ENCODE peak calls at places on chromosomes 16 and 17, in eight cellular contexts. One of them, this sample, is unnamed. For H3K9me3, the result is how much of the 10 kb centered on the place peaks cover.

GRCh38 chr17:7391307-7391706 is 3.0 kb downstream of the PLSCR3 start:
- DNase-seq in NT2/D1: no peak
- DNase-seq in right lobe of liver: no peak
- DNase-seq in pancreas: no peak
- DNase-seq in astrocyte: no peak
- DNase-seq in ovary: no peak
- DNase-seq in suprapubic skin: no peak
- DNase-seq in tibial artery: no peak
- DNase-seq in this sample: no peak

GRCh38 chr16:89730610-89731234 is 9.4 kb downstream of the ZNF276 start:
- DNase-seq in NT2/D1: no peak
- DNase-seq in right lobe of liver: no peak
- DNase-seq in pancreas: no peak
- DNase-seq in astrocyte: no peak
- DNase-seq in ovary: no peak
- DNase-seq in suprapubic skin: no peak
- DNase-seq in tibial artery: no peak
- DNase-seq in this sample: no peak

GRCh38 chr17:40602445-40603443 is 37.5 kb upstream of the CCR7 start:
- DNase-seq in NT2/D1: no peak
- DNase-seq in right lobe of liver: no peak
- DNase-seq in pancreas: no peak
- DNase-seq in astrocyte: no peak
- DNase-seq in ovary: no peak
- DNase-seq in suprapubic skin: no peak
- DNase-seq in tibial artery: no peak
- DNase-seq in this sample: peak

GRCh38 chr17:60154616-60155426 is 5.0 kb downstream of the CA4 start:
- DNase-seq in NT2/D1: no peak
- DNase-seq in right lobe of liver: no peak
- DNase-seq in pancreas: peak
- DNase-seq in astrocyte: peak
- DNase-seq in ovary: no peak
- DNase-seq in suprapubic skin: peak
- DNase-seq in tibial artery: peak
- DNase-seq in this sample: no peak

GRCh38 chr16:13168091-13168572 is 266.7 kb downstream of the SHISA9 start:
- DNase-seq in NT2/D1: no peak
- DNase-seq in right lobe of liver: no peak
- DNase-seq in pancreas: no peak
- DNase-seq in astrocyte: no peak
- DNase-seq in ovary: no peak
- DNase-seq in suprapubic skin: no peak
- DNase-seq in tibial artery: no peak
- DNase-seq in this sample: no peak

GRCh38 chr16:87201777-87202176 is 115.4 kb downstream of the C16orf95 start:
- DNase-seq in NT2/D1: no peak
- DNase-seq in right lobe of liver: no peak
- DNase-seq in pancreas: no peak
- DNase-seq in astrocyte: no peak
- DNase-seq in ovary: no peak
- DNase-seq in suprapubic skin: no peak
- DNase-seq in tibial artery: peak
- DNase-seq in this sample: no peak

GRCh38 chr16:48206594-48207242 is 37.4 kb upstream of the LONP2 start:
- DNase-seq in NT2/D1: peak
- DNase-seq in right lobe of liver: peak
- DNase-seq in pancreas: no peak
- DNase-seq in astrocyte: no peak
- DNase-seq in ovary: no peak
- DNase-seq in suprapubic skin: no peak
- DNase-seq in tibial artery: peak
- DNase-seq in this sample: no peak

GRCh38 chr16:17277981-17278381 is 192.8 kb downstream of the XYLT1 start:
- DNase-seq in NT2/D1: no peak
- DNase-seq in right lobe of liver: no peak
- DNase-seq in pancreas: peak
- DNase-seq in astrocyte: no peak
- DNase-seq in ovary: peak
- DNase-seq in suprapubic skin: no peak
- DNase-seq in tibial artery: no peak
- DNase-seq in this sample: no peak

GRCh38 chr16:50197582-50197981 is 44.5 kb downstream of the TENT4B start:
- DNase-seq in NT2/D1: no peak
- DNase-seq in right lobe of liver: no peak
- DNase-seq in pancreas: no peak
- DNase-seq in astrocyte: no peak
- DNase-seq in ovary: no peak
- DNase-seq in suprapubic skin: no peak
- DNase-seq in tibial artery: no peak
- DNase-seq in this sample: no peak

GRCh38 chr17:63689479-63689878 is 10.4 kb downstream of the LIMD2 start:
- DNase-seq in NT2/D1: no peak
- DNase-seq in right lobe of liver: no peak
- DNase-seq in pancreas: no peak
- DNase-seq in astrocyte: no peak
- DNase-seq in ovary: no peak
- DNase-seq in suprapubic skin: no peak
- DNase-seq in tibial artery: no peak
- DNase-seq in this sample: no peak

GRCh38 chr17:77649717-77650211 is 308.7 kb upstream of the TNRC6C start:
- DNase-seq in NT2/D1: no peak
- DNase-seq in right lobe of liver: no peak
- DNase-seq in pancreas: no peak
- DNase-seq in astrocyte: peak
- DNase-seq in ovary: no peak
- DNase-seq in suprapubic skin: peak
- DNase-seq in tibial artery: no peak
- DNase-seq in this sample: no peak

GRCh38 chr17:50141750-50142119 is 8.7 kb downstream of the PPP1R9B start:
- DNase-seq in NT2/D1: no peak
- DNase-seq in right lobe of liver: no peak
- DNase-seq in pancreas: no peak
- DNase-seq in astrocyte: no peak
- DNase-seq in ovary: no peak
- DNase-seq in suprapubic skin: no peak
- DNase-seq in tibial artery: no peak
- DNase-seq in this sample: no peak

GRCh38 chr16:50637716-50638602 is 43.2 kb downstream of the SNX20 start:
- DNase-seq in NT2/D1: no peak
- DNase-seq in right lobe of liver: no peak
- DNase-seq in pancreas: no peak
- DNase-seq in astrocyte: no peak
- DNase-seq in ovary: no peak
- DNase-seq in suprapubic skin: no peak
- DNase-seq in tibial artery: no peak
- DNase-seq in this sample: no peak

GRCh38 chr17:21272250-21272649 is 12.3 kb upstream of the MAP2K3 start:
- DNase-seq in NT2/D1: no peak
- DNase-seq in right lobe of liver: no peak
- DNase-seq in pancreas: no peak
- DNase-seq in astrocyte: no peak
- DNase-seq in ovary: no peak
- DNase-seq in suprapubic skin: no peak
- DNase-seq in tibial artery: no peak
- DNase-seq in this sample: no peak

GRCh38 chr17:76458580-76459490 is 5.9 kb upstream of the UBE2O start:
- DNase-seq in NT2/D1: peak
- DNase-seq in right lobe of liver: no peak
- DNase-seq in pancreas: peak
- DNase-seq in astrocyte: peak
- DNase-seq in ovary: peak
- DNase-seq in suprapubic skin: no peak
- DNase-seq in tibial artery: no peak
- DNase-seq in this sample: no peak

GRCh38 chr16:12253731-12254130 is 277.2 kb downstream of the SNX29 start:
- DNase-seq in NT2/D1: no peak
- DNase-seq in right lobe of liver: no peak
- DNase-seq in pancreas: no peak
- DNase-seq in astrocyte: no peak
- DNase-seq in ovary: no peak
- DNase-seq in suprapubic skin: no peak
- DNase-seq in tibial artery: no peak
- DNase-seq in this sample: no peak

GRCh38 chr16:13110124-13110796 is 208.9 kb downstream of the SHISA9 start:
- DNase-seq in NT2/D1: peak
- DNase-seq in right lobe of liver: peak
- DNase-seq in pancreas: peak
- DNase-seq in astrocyte: peak
- DNase-seq in ovary: no peak
- DNase-seq in suprapubic skin: no peak
- DNase-seq in tibial artery: peak
- DNase-seq in this sample: no peak

GRCh38 chr16:19380316-19380715 is 37.4 kb upstream of the TMC5 start:
- DNase-seq in NT2/D1: no peak
- DNase-seq in right lobe of liver: no peak
- DNase-seq in pancreas: no peak
- DNase-seq in astrocyte: no peak
- DNase-seq in ovary: no peak
- DNase-seq in suprapubic skin: no peak
- DNase-seq in tibial artery: no peak
- DNase-seq in this sample: no peak

DNA sequence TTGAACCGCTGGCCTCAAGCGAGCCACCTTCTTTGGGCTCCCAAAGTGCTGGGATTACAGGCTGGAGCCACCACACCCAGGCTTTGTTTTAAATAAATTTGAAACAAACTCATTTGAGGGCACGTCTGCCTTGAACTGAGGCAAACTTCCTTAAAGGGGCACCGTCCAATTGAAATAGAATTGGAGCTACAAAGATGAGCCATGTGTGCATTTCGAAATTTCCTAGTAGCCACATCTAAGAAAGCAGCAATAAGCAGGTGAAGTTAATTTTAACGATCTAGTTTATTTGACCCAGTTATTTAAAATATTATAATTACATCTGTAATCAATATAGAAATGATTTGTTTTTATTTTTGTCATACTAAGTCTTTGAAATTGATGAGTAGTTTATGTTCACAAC is 755 bp upstream of the C16orf89 start:
- DNase-seq in NT2/D1: no peak
- DNase-seq in right lobe of liver: no peak
- DNase-seq in pancreas: no peak
- DNase-seq in astrocyte: no peak
- DNase-seq in ovary: no peak
- DNase-seq in suprapubic skin: no peak
- DNase-seq in tibial artery: no peak
- DNase-seq in this sample: no peak
- H3K9me3 ChIP-seq in NT2/D1: under half
- H3K9me3 ChIP-seq in right lobe of liver: under half
- H3K9me3 ChIP-seq in pancreas: under half
- H3K9me3 ChIP-seq in astrocyte: under half
- H3K9me3 ChIP-seq in ovary: under half
- H3K9me3 ChIP-seq in suprapubic skin: under half
- H3K9me3 ChIP-seq in tibial artery: under half
- H3K9me3 ChIP-seq in this sample: under half

GRCh38 chr17:12899604-12900003 is 110.3 kb downstream of the ARHGAP44 start:
- DNase-seq in NT2/D1: no peak
- DNase-seq in right lobe of liver: no peak
- DNase-seq in pancreas: no peak
- DNase-seq in astrocyte: no peak
- DNase-seq in ovary: no peak
- DNase-seq in suprapubic skin: no peak
- DNase-seq in tibial artery: no peak
- DNase-seq in this sample: no peak

GRCh38 chr17:12902046-12902445 is 112.7 kb downstream of the ARHGAP44 start:
- DNase-seq in NT2/D1: no peak
- DNase-seq in right lobe of liver: no peak
- DNase-seq in pancreas: no peak
- DNase-seq in astrocyte: no peak
- DNase-seq in ovary: no peak
- DNase-seq in suprapubic skin: no peak
- DNase-seq in tibial artery: no peak
- DNase-seq in this sample: no peak

GRCh38 chr17:12898110-12898509 is 108.8 kb downstream of the ARHGAP44 start:
- DNase-seq in NT2/D1: peak
- DNase-seq in right lobe of liver: no peak
- DNase-seq in pancreas: no peak
- DNase-seq in astrocyte: no peak
- DNase-seq in ovary: no peak
- DNase-seq in suprapubic skin: no peak
- DNase-seq in tibial artery: no peak
- DNase-seq in this sample: no peak

GRCh38 chr17:12900474-12900873 is 111.2 kb downstream of the ARHGAP44 start:
- DNase-seq in NT2/D1: no peak
- DNase-seq in right lobe of liver: no peak
- DNase-seq in pancreas: no peak
- DNase-seq in astrocyte: no peak
- DNase-seq in ovary: no peak
- DNase-seq in suprapubic skin: no peak
- DNase-seq in tibial artery: no peak
- DNase-seq in this sample: no peak

GRCh38 chr17:12896386-12896785 is 107.1 kb downstream of the ARHGAP44 start:
- DNase-seq in NT2/D1: no peak
- DNase-seq in right lobe of liver: no peak
- DNase-seq in pancreas: no peak
- DNase-seq in astrocyte: no peak
- DNase-seq in ovary: no peak
- DNase-seq in suprapubic skin: no peak
- DNase-seq in tibial artery: no peak
- DNase-seq in this sample: no peak
- H3K9me3 ChIP-seq in NT2/D1: under half
- H3K9me3 ChIP-seq in right lobe of liver: under half
- H3K9me3 ChIP-seq in pancreas: under half
- H3K9me3 ChIP-seq in astrocyte: under half
- H3K9me3 ChIP-seq in ovary: under half
- H3K9me3 ChIP-seq in suprapubic skin: under half
- H3K9me3 ChIP-seq in tibial artery: under half
- H3K9me3 ChIP-seq in this sample: under half

GRCh38 chr17:3207367-3207766 is at the start of gene OR1A1:
- DNase-seq in NT2/D1: no peak
- DNase-seq in right lobe of liver: no peak
- DNase-seq in pancreas: no peak
- DNase-seq in astrocyte: no peak
- DNase-seq in ovary: no peak
- DNase-seq in suprapubic skin: no peak
- DNase-seq in tibial artery: no peak
- DNase-seq in this sample: no peak
- H3K9me3 ChIP-seq in NT2/D1: under half
- H3K9me3 ChIP-seq in right lobe of liver: under half
- H3K9me3 ChIP-seq in pancreas: under half
- H3K9me3 ChIP-seq in astrocyte: under half
- H3K9me3 ChIP-seq in ovary: under half
- H3K9me3 ChIP-seq in suprapubic skin: under half
- H3K9me3 ChIP-seq in tibial artery: under half
- H3K9me3 ChIP-seq in this sample: under half

DNA sequence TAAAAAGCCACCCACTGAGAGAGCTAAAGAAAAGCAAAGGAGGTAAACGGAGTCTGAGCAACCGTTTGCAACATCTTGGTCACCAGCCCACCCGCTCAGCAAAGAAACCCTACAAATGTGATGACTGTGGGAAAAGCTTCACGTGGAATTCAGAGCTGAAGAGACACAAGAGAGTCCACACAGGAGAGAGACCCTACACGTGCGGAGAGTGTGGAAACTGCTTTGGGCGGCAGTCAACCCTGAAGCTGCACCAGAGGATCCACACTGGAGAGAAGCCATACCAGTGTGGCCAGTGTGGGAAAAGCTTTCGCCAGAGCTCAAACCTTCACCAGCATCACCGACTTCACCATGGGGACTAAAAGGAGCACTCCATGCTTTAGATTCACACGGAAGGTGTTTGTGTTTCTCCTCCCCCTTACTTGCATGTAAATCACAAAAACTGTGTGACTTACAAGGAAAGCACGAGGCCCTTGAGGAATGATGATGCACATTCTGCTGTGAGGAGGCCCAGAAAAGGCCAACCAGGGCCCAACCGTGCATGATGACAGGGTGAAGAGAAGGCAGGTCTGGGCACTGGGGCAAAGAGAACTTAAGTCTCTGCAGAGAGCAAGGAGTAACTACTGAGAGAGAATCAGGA is 7.7 kb downstream of the ZNF174 start:
- DNase-seq in NT2/D1: no peak
- DNase-seq in right lobe of liver: no peak
- DNase-seq in pancreas: no peak
- DNase-seq in astrocyte: no peak
- DNase-seq in ovary: no peak
- DNase-seq in suprapubic skin: no peak
- DNase-seq in tibial artery: no peak
- DNase-seq in this sample: no peak
- H3K9me3 ChIP-seq in NT2/D1: half or more
- H3K9me3 ChIP-seq in right lobe of liver: under half
- H3K9me3 ChIP-seq in pancreas: under half
- H3K9me3 ChIP-seq in astrocyte: half or more
- H3K9me3 ChIP-seq in ovary: under half
- H3K9me3 ChIP-seq in suprapubic skin: half or more
- H3K9me3 ChIP-seq in tibial artery: under half
- H3K9me3 ChIP-seq in this sample: under half

This sample was measured in T-helper 17 cell.